ENCODE peak calls at places on chromosomes 12 and 14, in ten cellular contexts. M is fibroblast of lung; V is foreskin fibroblast; X is GM10248; N is neural progenitor cell; F is K562; S is RWPE1; G is heart left ventricle; Y is CD8-positive, alpha-beta T cell; W is choroid plexus epithelial cell. Q is an unnamed sample.
A peak's percentile ranks its signal among the peaks of the same experiment; 100 is the strongest.

GRCh38 chr14:23392613-23393012 is 15.5 kb downstream of the MYH6 start:
- DNase-seq in S (no peak), X (no peak), Y (no peak), W (no peak), N (no peak), V (no peak), M (no peak), F (peak; percentile 8), G (peak; percentile 46), Q (no peak)

GRCh38 chr14:69584389-69584788 is 9.7 kb upstream of the CCDC177 start:
- DNase-seq in Y (no peak), W (no peak), X (no peak), N (no peak), S (no peak), G (no peak), F (no peak), M (no peak), V (no peak), Q (no peak)

GRCh38 chr12:3416159-3416558 is 74.8 kb upstream of the PRMT8 start:
- DNase-seq in Y (no peak), S (no peak), M (no peak), G (no peak), X (no peak), N (no peak), F (no peak), W (no peak), V (no peak), Q (no peak)

GRCh38 chr12:117033382-117034045 is 65.7 kb downstream of the TESC start:
- DNase-seq in Y (no peak), N (no peak), M (no peak), S (no peak), V (peak; percentile 21), F (no peak), W (no peak), X (no peak), G (no peak), Q (no peak)

GRCh38 chr12:32264995-32265394 is 134.4 kb upstream of the FGD4 start:
- DNase-seq in S (no peak), Y (no peak), G (no peak), N (no peak), F (no peak), V (peak; percentile 78), W (peak; percentile 43), M (no peak), X (peak; percentile 27), Q (no peak)

GRCh38 chr12:65603428-65604351 is 220.6 kb upstream of the HMGA2 start:
- DNase-seq in N (peak; percentile 44), M (peak; percentile 98), S (peak; percentile 58), G (no peak), Y (no peak), F (peak; percentile 30), V (peak; percentile 89), W (peak; percentile 93), X (no peak), Q (no peak)

GRCh38 chr12:124322271-124322998 is 27.5 kb downstream of the RFLNA start:
- DNase-seq in S (no peak), W (no peak), V (no peak), N (no peak), Y (no peak), X (no peak), F (no peak), G (no peak), M (peak; percentile 32), Q (no peak)

GRCh38 chr12:716506-716905 is 35.9 kb upstream of the WNK1 start:
- DNase-seq in M (peak; percentile 57), Y (no peak), N (no peak), F (peak; percentile 78), V (no peak), G (no peak), X (peak; percentile 43), W (peak; percentile 72), S (no peak), Q (no peak)

GRCh38 chr14:54597795-54598443 is 31.0 kb downstream of the SAMD4A start:
- DNase-seq in N (no peak), Y (no peak), S (no peak), M (peak; percentile 52), V (peak; percentile 49), X (no peak), G (no peak), F (peak; percentile 73), W (peak; percentile 36), Q (no peak)

GRCh38 chr12:69589082-69589481 is 3.8 kb downstream of the CCT2 start:
- DNase-seq in S (no peak), M (no peak), W (no peak), N (no peak), X (no peak), F (no peak), V (no peak), Y (no peak), G (no peak), Q (no peak)

GRCh38 chr12:69583203-69583602 is 2.1 kb upstream of the CCT2 start:
- DNase-seq in F (peak; percentile 70), G (no peak), S (no peak), X (no peak), M (no peak), N (peak; percentile 55), Y (no peak), W (no peak), V (peak; percentile 39), Q (no peak)

GRCh38 chr12:69580074-69580473 is 5.2 kb upstream of the CCT2 start:
- DNase-seq in G (no peak), V (no peak), Y (no peak), F (no peak), W (no peak), N (no peak), X (no peak), S (no peak), M (no peak), Q (no peak)

GRCh38 chr12:69588527-69588926 is 3.3 kb downstream of the CCT2 start:
- DNase-seq in F (no peak), M (no peak), W (no peak), X (no peak), Y (no peak), S (no peak), V (no peak), G (no peak), N (no peak), Q (no peak)

GRCh38 chr12:69585189-69586062 is at the start of gene CCT2:
- DNase-seq in W (peak; percentile 96), N (peak; percentile 99), S (peak; percentile 95), M (peak; percentile 92), X (peak; percentile 97), Y (peak; percentile 96), V (peak; percentile 99), G (peak; percentile 98), F (peak; percentile 98), Q (peak; percentile 90)
- TF ChIP-seq CTCF in W (peak; percentile 55), N (peak; percentile 51), S (peak; percentile 42), M (peak; percentile 42), X (no peak), Y (peak; percentile 22), V (peak; percentile 39), G (peak; percentile 18), F (peak; percentile 60), Q (peak; percentile 64)

GRCh38 chr12:96749978-96750377 is 157.1 kb upstream of the NEDD1 start:
- DNase-seq in G (no peak), M (no peak), Y (no peak), X (no peak), W (no peak), F (no peak), N (peak; percentile 52), S (no peak), V (no peak), Q (no peak)

GRCh38 chr12:96752211-96752610 is 154.8 kb upstream of the NEDD1 start:
- DNase-seq in V (no peak), N (no peak), F (no peak), S (no peak), W (no peak), X (no peak), M (no peak), Y (no peak), G (no peak), Q (no peak)

GRCh38 chr12:96751626-96752025 is 155.4 kb upstream of the NEDD1 start:
- DNase-seq in G (no peak), N (no peak), M (peak; percentile 9), Y (no peak), W (no peak), X (no peak), V (no peak), F (no peak), S (no peak), Q (no peak)
- TF ChIP-seq CTCF in G (no peak), N (no peak), M (no peak), Y (no peak), W (no peak), X (no peak), V (no peak), F (no peak), S (no peak), Q (no peak)

DNA sequence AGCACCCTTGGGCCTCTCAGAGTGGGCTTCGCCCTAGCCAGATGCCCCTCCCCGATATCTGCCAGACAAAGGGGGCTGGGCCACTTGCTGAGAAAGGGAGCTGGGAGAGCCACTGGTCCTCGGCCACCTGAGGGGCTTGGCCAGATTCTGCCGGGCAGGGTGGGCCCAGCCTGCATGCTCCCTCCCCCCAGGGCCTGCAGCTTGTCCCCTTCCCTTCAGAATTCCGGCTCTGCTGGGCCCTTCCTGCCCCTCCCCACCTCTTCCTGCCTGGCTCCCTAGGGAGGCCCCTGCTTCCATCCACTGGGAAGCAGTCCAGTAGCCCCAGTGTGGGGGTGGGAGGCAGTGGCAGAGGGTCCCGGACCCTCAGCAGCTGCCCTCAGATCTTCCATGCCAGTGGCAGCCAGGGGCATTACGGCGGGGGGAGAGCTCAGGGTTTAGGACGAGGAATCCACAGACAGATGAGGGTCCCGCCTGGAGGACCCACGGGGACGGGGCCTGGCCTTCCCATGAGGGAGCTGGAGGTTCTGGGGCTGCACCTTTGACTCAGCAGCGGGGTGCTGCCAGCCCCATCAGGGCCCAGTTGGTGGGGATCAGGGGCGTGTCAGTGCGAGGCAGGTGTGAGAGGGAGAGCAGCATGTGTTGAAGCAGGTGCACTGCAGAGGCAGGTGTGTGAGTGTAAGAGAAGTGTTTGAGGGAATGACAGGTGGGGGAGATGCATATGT is 2.5 kb downstream of the CRIP2 start:
- DNase-seq in S (no peak), Y (no peak), N (no peak), V (no peak), M (no peak), F (no peak), W (no peak), G (peak; percentile 81), X (no peak), Q (no peak)
- TF ChIP-seq CTCF in S (no peak), Y (no peak), N (no peak), V (no peak), M (no peak), F (no peak), W (no peak), G (no peak), X (no peak), Q (no peak)

GRCh38 chr14:93206793-93207467 is at the start of the genes GON7 and UBR7:
- DNase-seq in Y (peak; percentile 80), X (peak; percentile 94), S (peak; percentile 96), N (peak; percentile 98), V (peak; percentile 99), W (peak; percentile 97), F (peak; percentile 96), M (peak; percentile 97), G (peak; percentile 96), Q (peak; percentile 93)
- TF ChIP-seq CTCF in Y (no peak), X (peak; percentile 48), S (no peak), N (peak; percentile 27), V (no peak), W (peak; percentile 39), F (no peak), M (peak; percentile 39), G (peak; percentile 19), Q (no peak)

Q was measured in neural crest cell.